ENCODE peak calls at places on chromosomes 3 and 15, in seven cellular contexts. O, H, A, B, X, R and Y are unnamed samples.
A peak's percentile ranks its signal among the peaks of the same experiment; 100 is the strongest.

GRCh38 chr3:196274585-196274984 is 12.9 kb downstream of the PCYT1A start:
- DNase-seq in O (no peak), H (no peak), A (no peak), B (no peak), X (peak; percentile 56), R (no peak), Y (peak; percentile 85)

GRCh38 chr3:191253089-191253799 is 54.2 kb downstream of the OSTN start:
- DNase-seq in O (no peak), H (no peak), A (no peak), B (no peak), X (no peak), R (no peak), Y (no peak)

GRCh38 chr3:57956119-57956832 is 51.9 kb upstream of the FLNB start:
- DNase-seq in O (no peak), H (no peak), A (no peak), B (no peak), X (no peak), R (no peak), Y (no peak)

GRCh38 chr15:48925714-48926223 is 38.0 kb downstream of the SHC4 start:
- DNase-seq in O (no peak), H (peak; percentile 53), A (no peak), B (no peak), X (no peak), R (no peak), Y (no peak)

GRCh38 chr3:134001251-134001650 is 28.5 kb downstream of the SLCO2A1 start:
- DNase-seq in O (no peak), H (no peak), A (no peak), B (no peak), X (no peak), R (no peak), Y (no peak)

GRCh38 chr15:44813231-44813630 is 76.9 kb downstream of the TRIM69 start:
- DNase-seq in O (no peak), H (no peak), A (no peak), B (no peak), X (no peak), R (no peak), Y (no peak)

GRCh38 chr3:37475435-37475834 is 301.1 kb upstream of the LRRFIP2 start:
- DNase-seq in O (no peak), H (no peak), A (no peak), B (no peak), X (no peak), R (no peak), Y (no peak)

GRCh38 chr3:189419683-189420082 is 211.5 kb upstream of the TP63 start:
- DNase-seq in O (no peak), H (no peak), A (no peak), B (no peak), X (no peak), R (peak; percentile 52), Y (no peak)

GRCh38 chr3:122513386-122514122 is 1.2 kb downstream of the KPNA1 start:
- DNase-seq in O (no peak), H (peak; percentile 38), A (no peak), B (no peak), X (no peak), R (no peak), Y (no peak)

GRCh38 chr3:188417329-188417728 is 263.4 kb downstream of the LPP start:
- DNase-seq in O (no peak), H (no peak), A (no peak), B (no peak), X (no peak), R (peak; percentile 71), Y (no peak)

GRCh38 chr3:178588593-178588992 is 52.4 kb downstream of the KCNMB2 start:
- DNase-seq in O (no peak), H (no peak), A (no peak), B (no peak), X (no peak), R (no peak), Y (no peak)

GRCh38 chr15:97014001-97014400 is 683.5 kb downstream of the NR2F2 start:
- DNase-seq in O (no peak), H (no peak), A (no peak), B (no peak), X (no peak), R (no peak), Y (no peak)

GRCh38 chr3:87792532-87793321 is 266.1 kb downstream of the CGGBP1 start:
- DNase-seq in O (peak; percentile 31), H (no peak), A (peak; percentile 28), B (no peak), X (no peak), R (no peak), Y (no peak)

GRCh38 chr3:112074616-112075497 is 11.3 kb upstream of the C3orf52 start:
- DNase-seq in O (no peak), H (peak; percentile 78), A (peak; percentile 64), B (no peak), X (no peak), R (no peak), Y (no peak)

GRCh38 chr3:57164217-57164605 is 942 bp downstream of the IL17RD start:
- DNase-seq in O (peak; percentile 76), H (no peak), A (no peak), B (peak; percentile 65), X (peak; percentile 15), R (peak; percentile 68), Y (no peak)

GRCh38 chr3:73868688-73869315 is 244.1 kb upstream of the PDZRN3 start:
- DNase-seq in O (no peak), H (peak; percentile 36), A (no peak), B (no peak), X (no peak), R (no peak), Y (no peak)

DNA sequence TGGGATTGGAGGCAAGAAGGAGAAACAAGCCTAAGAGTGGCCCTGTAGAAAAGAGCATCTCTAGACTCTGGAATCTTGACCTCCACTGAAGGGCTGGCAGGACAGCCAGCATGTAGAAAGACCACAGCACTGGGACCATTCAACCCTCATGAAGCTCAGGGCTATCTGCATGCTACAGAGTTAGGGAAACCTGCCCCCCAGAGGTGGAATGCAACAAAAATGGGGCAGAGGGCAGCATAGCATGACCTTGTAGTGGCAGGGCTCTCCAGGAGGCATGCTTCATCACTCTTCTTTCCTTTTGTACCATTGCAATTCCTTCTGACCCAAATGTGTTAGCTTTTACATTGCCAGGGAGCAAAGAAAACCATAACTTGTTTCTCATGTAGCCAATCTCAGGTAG is 445.4 kb downstream of the EPHB1 start:
- DNase-seq in O (no peak), H (no peak), A (no peak), B (no peak), X (no peak), R (no peak), Y (no peak)
- TF ChIP-seq CTCF in O (no peak), H (no peak), A (no peak), B (no peak), X (peak; percentile 44), R (no peak), Y (no peak)

DNA sequence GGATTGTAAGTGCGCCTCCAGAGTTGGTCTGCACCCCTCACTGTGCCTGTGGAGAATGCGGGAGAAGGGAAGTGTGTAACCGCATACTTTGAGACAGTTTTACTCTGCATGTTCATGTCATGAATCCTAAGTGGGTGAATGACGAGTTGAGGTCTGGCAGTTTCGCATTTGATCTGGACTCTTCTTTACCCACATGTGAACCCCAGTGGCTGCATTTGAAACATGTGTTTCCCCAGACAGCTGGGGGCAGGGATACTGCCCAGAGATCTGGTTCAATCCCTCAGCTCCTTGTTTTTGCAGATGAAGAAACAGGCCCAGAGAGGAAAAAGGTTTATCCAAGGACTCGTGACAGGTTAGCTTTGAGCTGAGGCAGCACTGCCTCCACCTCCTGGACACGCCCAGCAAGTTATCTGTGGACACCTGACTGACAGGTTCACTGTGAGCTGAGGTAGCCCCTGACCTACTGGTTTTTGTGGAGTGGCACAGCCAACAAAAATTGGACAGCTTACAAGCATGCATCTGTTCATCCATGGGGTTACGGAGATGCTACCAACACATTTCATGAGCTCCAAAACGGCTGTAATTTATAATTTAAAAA is 207.3 kb downstream of the XXYLT1 start:
- DNase-seq in O (no peak), H (no peak), A (no peak), B (no peak), X (no peak), R (peak; percentile 18), Y (no peak)
- TF ChIP-seq CTCF in O (no peak), H (no peak), A (no peak), B (no peak), X (no peak), R (no peak), Y (no peak)

GRCh38 chr15:78995921-78996780 is 51.3 kb upstream of the CTSH start:
- DNase-seq in O (no peak), H (no peak), A (no peak), B (no peak), X (no peak), R (peak; percentile 46), Y (no peak)
- TF ChIP-seq CTCF in O (no peak), H (no peak), A (no peak), B (no peak), X (no peak), R (no peak), Y (no peak)

GRCh38 chr3:174355505-174355904 is 503.6 kb upstream of the NAALADL2 start:
- DNase-seq in O (no peak), H (no peak), A (no peak), B (no peak), X (no peak), R (no peak), Y (no peak)
- TF ChIP-seq CTCF in O (no peak), H (peak; percentile 36), A (no peak), B (no peak), X (peak; percentile 19), R (peak; percentile 21), Y (peak; percentile 12)

DNA sequence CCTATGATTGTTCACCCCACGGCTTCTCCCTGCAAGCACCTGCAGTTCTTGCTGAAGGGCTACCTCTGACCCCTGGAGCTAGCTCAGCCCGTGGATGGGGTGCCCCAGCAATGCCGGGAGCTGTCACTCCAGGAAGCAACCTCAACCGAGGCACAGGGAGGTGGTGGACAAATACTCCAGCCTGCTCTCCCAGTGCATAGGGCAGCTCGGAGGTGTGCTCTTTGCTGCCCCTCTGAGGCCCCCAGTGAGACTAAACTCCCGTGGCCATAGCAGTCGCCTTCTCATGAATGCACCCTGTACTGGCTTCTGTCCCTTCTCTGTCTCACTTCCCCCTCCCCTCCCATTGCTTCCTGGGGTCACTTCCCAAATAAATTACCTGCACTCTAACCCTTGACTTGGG is 48.5 kb downstream of the LINGO1 start:
- DNase-seq in O (no peak), H (no peak), A (no peak), B (no peak), X (no peak), R (no peak), Y (no peak)
- TF ChIP-seq CTCF in O (peak; percentile 10), H (peak; percentile 38), A (no peak), B (peak; percentile 28), X (peak; percentile 42), R (no peak), Y (no peak)